ENCODE peak calls at places on chromosomes 11 and 22, in eight cellular contexts. J is IMR-90, S is fibroblast of lung, K is lower lobe of right lung, A is choroid plexus epithelial cell, O is suprapubic skin, Y is DND-41, E is heart right ventricle. N is an unnamed sample.

GRCh38 chr11:118152552-118153471 is at the start of gene SCN4B:
- DNase-seq in O (no peak), E (peak), J (peak), K (peak), A (peak), Y (peak), S (peak), N (peak)

GRCh38 chr11:9316334-9316733 is 1.9 kb upstream of the TMEM41B start:
- DNase-seq in Y (no peak), A (no peak), S (no peak), O (no peak), K (no peak), E (no peak), J (no peak), N (no peak)

GRCh38 chr11:134361661-134362060 is 29.9 kb downstream of the GLB1L2 start:
- DNase-seq in S (no peak), O (peak), J (no peak), A (no peak), K (no peak), E (no peak), Y (no peak), N (no peak)

GRCh38 chr22:37079668-37080171 is 28.2 kb downstream of the KCTD17 start:
- DNase-seq in O (no peak), E (no peak), J (peak), K (peak), S (peak), Y (no peak), A (peak), N (peak)

GRCh38 chr11:79809487-79809886 is 368.7 kb upstream of the TENM4 start:
- DNase-seq in J (no peak), K (no peak), S (no peak), Y (no peak), A (no peak), E (no peak), O (no peak), N (no peak)

GRCh38 chr22:41288245-41288946 is 2.4 kb upstream of the RANGAP1 start:
- DNase-seq in S (peak), E (no peak), O (no peak), Y (no peak), K (no peak), A (peak), J (peak), N (peak)

GRCh38 chr22:22867996-22868715 is 19.5 kb upstream of the IGLL5 start:
- DNase-seq in O (no peak), Y (no peak), E (no peak), S (no peak), A (no peak), J (no peak), K (no peak), N (no peak)

GRCh38 chr22:28951969-28952521 is 68.7 kb downstream of the ZNRF3 start:
- DNase-seq in S (peak), A (peak), J (peak), E (no peak), O (no peak), K (no peak), Y (no peak), N (peak)

GRCh38 chr11:108647701-108648527 is 17.0 kb upstream of the DDX10 start:
- DNase-seq in O (peak), E (peak), A (peak), K (peak), Y (peak), S (peak), J (peak), N (peak)

GRCh38 chr22:35913925-35914324 is 114.7 kb downstream of the RBFOX2 start:
- DNase-seq in J (no peak), E (no peak), S (no peak), A (no peak), O (no peak), K (no peak), Y (no peak), N (no peak)

GRCh38 chr11:69938206-69938605 is 119.0 kb upstream of the FGF3 start:
- DNase-seq in Y (no peak), S (no peak), K (peak), J (no peak), O (no peak), A (no peak), E (peak), N (no peak)

GRCh38 chr11:36132940-36133339 is 156.3 kb downstream of the COMMD9 start:
- DNase-seq in J (peak), S (no peak), K (no peak), O (no peak), A (peak), Y (no peak), E (no peak), N (peak)

GRCh38 chr11:61069427-61069826 is 32.9 kb upstream of the CD5 start:
- DNase-seq in Y (no peak), S (no peak), K (no peak), A (no peak), E (no peak), J (no peak), O (peak), N (no peak)

GRCh38 chr22:39097098-39098020 is at the start of gene APOBEC3H:
- DNase-seq in Y (peak), S (peak), A (peak), J (no peak), O (no peak), E (no peak), K (peak), N (no peak)

GRCh38 chr11:82523141-82523540 is 210.5 kb downstream of the FAM181B start:
- DNase-seq in S (no peak), A (no peak), O (no peak), J (no peak), K (no peak), E (no peak), Y (no peak), N (no peak)

GRCh38 chr11:131612576-131612975 is 242.2 kb downstream of the NTM start:
- DNase-seq in K (no peak), Y (peak), O (no peak), E (peak), J (no peak), A (no peak), S (peak), N (no peak)

GRCh38 chr11:14386895-14387480 is 28.0 kb upstream of the RRAS2 start:
- DNase-seq in K (no peak), E (no peak), A (peak), O (no peak), J (peak), Y (peak), S (peak), N (peak)

GRCh38 chr22:24423519-24424000 is 3.8 kb upstream of the ADORA2A start:
- DNase-seq in S (no peak), Y (no peak), K (peak), A (peak), J (no peak), E (peak), O (no peak), N (peak)

GRCh38 chr11:116838321-116839084 is 1.1 kb upstream of the APOA1 start:
- DNase-seq in S (no peak), Y (no peak), O (no peak), J (no peak), E (no peak), K (no peak), A (no peak), N (no peak)

GRCh38 chr11:69899957-69900821 is 81.0 kb upstream of the FGF3 start:
- DNase-seq in A (peak), S (peak), O (no peak), J (no peak), Y (no peak), K (no peak), E (no peak), N (no peak)

GRCh38 chr11:45210846-45211245 is 64.4 kb downstream of the PRDM11 start:
- DNase-seq in A (no peak), J (no peak), K (no peak), E (no peak), Y (no peak), S (no peak), O (no peak), N (no peak)

GRCh38 chr11:64060861-64061444 is 25.2 kb downstream of the FLRT1 start:
- DNase-seq in S (peak), K (peak), Y (no peak), J (no peak), E (peak), O (no peak), A (peak), N (peak)

GRCh38 chr11:64025205-64025604 is 10.5 kb upstream of the FLRT1 start:
- DNase-seq in K (no peak), E (no peak), Y (no peak), O (no peak), S (no peak), J (no peak), A (no peak), N (no peak)

GRCh38 chr11:100709233-100709999 is 22.3 kb downstream of the ARHGAP42 start:
- DNase-seq in S (peak), E (no peak), K (no peak), O (no peak), A (peak), J (peak), Y (no peak), N (no peak)

GRCh38 chr11:111476366-111476765 is 35.8 kb downstream of the BTG4 start:
- DNase-seq in O (no peak), A (no peak), K (no peak), S (peak), E (no peak), Y (no peak), J (peak), N (no peak)

GRCh38 chr11:61885166-61885778 is 6.1 kb downstream of the FADS3 start:
- DNase-seq in O (no peak), E (no peak), A (no peak), Y (no peak), J (no peak), S (no peak), K (no peak), N (no peak)

GRCh38 chr11:48013269-48013901 is 33.0 kb downstream of the PTPRJ start:
- DNase-seq in E (no peak), O (no peak), Y (peak), K (peak), J (peak), A (peak), S (peak), N (no peak)

GRCh38 chr11:79100093-79100704 is 340.6 kb downstream of the TENM4 start:
- DNase-seq in O (no peak), E (no peak), S (peak), Y (peak), J (peak), K (no peak), A (peak), N (peak)

GRCh38 chr11:117535870-117536411 is 208.3 kb downstream of the CEP164 start:
- DNase-seq in K (no peak), Y (no peak), O (no peak), S (no peak), J (no peak), A (no peak), E (no peak), N (no peak)

GRCh38 chr11:68673991-68674390 is 10.4 kb upstream of the GAL start:
- DNase-seq in J (no peak), Y (no peak), O (no peak), A (no peak), E (no peak), K (no peak), S (no peak), N (no peak)

GRCh38 chr11:33687733-33688479 is 12.7 kb downstream of the C11orf91 start:
- DNase-seq in O (no peak), K (no peak), E (no peak), Y (peak), A (peak), J (peak), S (peak), N (peak)

GRCh38 chr11:109205312-109205711 is 216.7 kb upstream of the C11orf87 start:
- DNase-seq in A (no peak), S (no peak), O (no peak), E (no peak), J (no peak), Y (no peak), K (no peak), N (no peak)

GRCh38 chr11:44564198-44564597 is 1.3 kb upstream of the CD82 start:
- DNase-seq in S (peak), Y (no peak), J (peak), E (peak), O (no peak), K (no peak), A (no peak), N (no peak)

GRCh38 chr22:49209452-49210195 is 618.0 kb downstream of the BRD1 start:
- DNase-seq in O (peak), A (no peak), Y (no peak), S (no peak), K (peak), J (no peak), E (no peak), N (no peak)

GRCh38 chr11:12535321-12535720 is 138.9 kb upstream of the TEAD1 start:
- DNase-seq in J (no peak), E (no peak), O (no peak), A (no peak), S (no peak), K (no peak), Y (no peak), N (no peak)

GRCh38 chr11:74824285-74824982 is 75.8 kb downstream of the RNF169 start:
- DNase-seq in O (no peak), E (no peak), J (no peak), S (no peak), K (no peak), A (no peak), Y (no peak), N (no peak)
- H3K4me3 ChIP-seq in O (no peak), E (no peak), J (no peak), S (no peak), K (no peak), A (no peak), Y (no peak), N (no peak)

GRCh38 chr11:73252577-73253191 is 19.5 kb upstream of the P2RY6 start:
- DNase-seq in K (no peak), O (peak), E (no peak), Y (peak), S (no peak), J (no peak), A (no peak), N (no peak)
- TF ChIP-seq CTCF in K (no peak), O (no peak), E (no peak), Y (peak), S (no peak), J (no peak), A (peak), N (no peak)

DNA sequence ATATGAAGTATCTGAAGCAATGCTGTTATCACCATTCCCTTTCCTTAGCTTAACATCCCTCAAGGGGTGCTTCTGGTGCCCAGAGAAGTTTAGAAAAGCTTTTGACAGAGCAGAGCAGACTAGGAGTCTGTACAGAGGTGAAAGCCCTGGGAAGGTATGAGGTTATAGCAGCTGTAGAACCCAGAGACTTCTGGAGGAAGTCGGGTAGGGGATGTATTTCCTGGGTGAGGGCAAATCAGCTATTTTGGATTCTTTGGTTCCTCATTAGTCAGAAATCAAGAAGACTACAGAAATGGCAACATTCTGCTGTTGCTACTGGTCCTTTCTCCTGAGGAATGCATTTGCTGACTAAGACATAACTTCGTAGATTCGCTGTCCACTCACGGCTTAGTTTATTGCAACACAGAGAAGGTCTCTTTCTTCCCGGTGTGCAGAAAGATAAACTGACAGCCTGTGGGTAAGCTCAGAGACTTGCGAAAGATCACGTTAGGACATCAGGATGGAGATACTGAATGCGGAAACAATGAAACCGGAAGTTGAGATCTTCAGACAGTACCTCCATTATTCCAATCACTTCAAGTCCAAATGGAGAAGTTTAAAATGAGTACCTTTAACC is 25.3 kb upstream of the SESN3 start:
- DNase-seq in S (peak), A (peak), E (no peak), Y (no peak), J (peak), K (no peak), O (no peak), N (peak)
- H3K4me3 ChIP-seq in S (no peak), A (no peak), E (no peak), Y (no peak), J (no peak), K (no peak), O (no peak), N (no peak)

GRCh38 chr11:23113887-23114216 is 253.6 kb upstream of the CCDC179 start:
- DNase-seq in J (no peak), S (no peak), E (no peak), K (no peak), A (no peak), O (no peak), Y (no peak), N (no peak)
- TF ChIP-seq CTCF in J (no peak), S (no peak), E (no peak), K (no peak), A (no peak), O (no peak), Y (no peak), N (no peak)

DNA sequence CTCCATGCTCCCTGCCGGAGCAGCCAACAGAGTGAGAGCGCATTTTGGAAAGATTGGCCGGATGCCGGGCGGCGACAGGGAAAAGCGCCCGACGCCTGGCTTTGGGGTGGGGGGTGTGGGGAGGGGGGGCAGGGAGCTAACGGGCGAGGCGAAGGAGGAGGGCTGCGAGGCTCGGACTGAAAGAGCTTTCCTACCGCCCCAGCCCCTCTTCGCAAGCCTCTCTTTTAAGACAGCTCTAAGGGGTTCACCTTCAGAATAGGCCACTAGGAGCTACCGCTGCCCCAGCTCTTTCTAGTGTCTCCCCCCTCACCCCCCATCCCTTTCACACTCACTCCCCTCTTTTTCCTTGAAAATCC is 3.5 kb upstream of the DBX1 start:
- DNase-seq in K (no peak), S (no peak), J (no peak), O (no peak), E (no peak), A (no peak), Y (no peak), N (no peak)
- H3K4me3 ChIP-seq in K (peak), S (no peak), J (no peak), O (peak), E (peak), A (no peak), Y (no peak), N (no peak)

GRCh38 chr22:50695421-50696250 is 23.0 kb downstream of the SHANK3 start:
- DNase-seq in J (no peak), E (peak), O (peak), K (peak), Y (no peak), A (no peak), S (no peak), N (no peak)

GRCh38 chr22:50696251-50696798 is 23.7 kb downstream of the SHANK3 start:
- DNase-seq in S (no peak), O (peak), K (peak), E (no peak), Y (no peak), J (no peak), A (no peak), N (no peak)

GRCh38 chr22:50697667-50698506 is 25.3 kb downstream of the SHANK3 start:
- DNase-seq in K (peak), S (no peak), O (peak), J (no peak), E (peak), Y (no peak), A (no peak), N (no peak)

GRCh38 chr22:50698546-50698945 is 25.9 kb downstream of the SHANK3 start:
- DNase-seq in A (no peak), O (peak), E (peak), S (no peak), J (no peak), K (peak), Y (no peak), N (no peak)

GRCh38 chr22:50696799-50697561 is 24.4 kb downstream of the SHANK3 start:
- DNase-seq in O (peak), K (peak), A (peak), E (peak), S (no peak), Y (no peak), J (no peak), N (no peak)
- TF ChIP-seq CTCF in O (no peak), K (peak), A (peak), E (peak), S (peak), Y (no peak), J (peak), N (peak)

GRCh38 chr11:57545883-57546282 is 8.5 kb downstream of the SMTNL1 start:
- DNase-seq in O (no peak), Y (no peak), K (no peak), S (no peak), J (no peak), E (no peak), A (no peak), N (no peak)
- H3K4me3 ChIP-seq in O (no peak), Y (no peak), K (no peak), S (no peak), J (no peak), E (no peak), A (no peak), N (no peak)

GRCh38 chr11:6298605-6299004 is 21.7 kb downstream of the CAVIN3 start:
- DNase-seq in A (peak), E (peak), O (no peak), Y (no peak), J (no peak), S (peak), K (no peak), N (peak)
- TF ChIP-seq CTCF in A (peak), E (peak), O (no peak), Y (peak), J (peak), S (peak), K (peak), N (peak)

GRCh38 chr22:46587492-46588278 is 32.5 kb upstream of the GRAMD4 start:
- DNase-seq in A (no peak), K (peak), S (no peak), J (no peak), E (peak), Y (no peak), O (no peak), N (no peak)
- H3K4me3 ChIP-seq in A (no peak), K (no peak), S (no peak), J (no peak), E (peak), Y (no peak), O (no peak), N (no peak)

DNA sequence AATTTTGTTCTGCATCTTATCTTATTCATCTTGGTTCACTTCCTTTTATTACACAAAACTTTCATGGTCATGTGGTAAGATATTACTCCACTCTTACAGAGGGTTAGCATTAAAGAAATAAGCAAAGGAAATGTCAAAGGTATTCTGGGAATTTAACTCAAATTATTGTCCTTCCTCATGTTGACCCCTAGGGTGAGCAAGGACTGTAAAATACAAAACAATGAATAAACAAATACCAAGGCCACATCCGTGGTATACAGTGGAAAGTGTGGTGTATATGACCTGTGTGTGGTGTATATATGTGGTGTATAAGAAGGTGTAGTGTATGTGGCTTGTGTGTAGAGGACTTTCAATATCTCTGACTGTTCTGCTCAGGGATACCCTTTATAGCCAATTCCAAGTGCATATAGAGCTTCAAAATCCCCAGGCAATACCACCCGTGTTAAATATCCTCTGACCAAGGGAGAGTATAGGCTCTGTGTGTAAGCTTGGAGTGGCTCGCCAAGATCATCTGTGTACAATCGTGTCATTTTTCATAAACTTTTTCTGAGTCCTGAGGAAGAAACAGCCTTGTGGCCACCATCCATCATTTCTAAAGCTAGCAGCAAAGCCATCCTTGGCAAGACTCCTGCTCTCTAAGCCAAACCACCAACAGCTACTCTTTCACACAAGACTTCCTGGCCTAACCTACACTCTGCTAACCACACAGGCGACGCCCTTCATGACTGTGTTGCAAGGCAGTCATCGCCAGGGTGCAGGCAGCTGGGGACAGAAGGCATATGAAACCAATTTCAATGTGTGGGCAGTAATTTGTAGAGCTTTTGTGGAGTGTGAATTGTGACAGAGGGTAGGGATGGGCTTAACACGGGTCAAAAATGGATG is 548.0 kb downstream of the ETS1 start:
- DNase-seq in J (peak), K (peak), S (peak), E (peak), Y (peak), A (peak), O (no peak), N (peak)
- TF ChIP-seq CTCF in J (peak), K (no peak), S (no peak), E (no peak), Y (peak), A (no peak), O (no peak), N (no peak)

N was measured in fibroblast of the aortic adventitia.